ENCODE peak calls at places on chromosomes 5 and 9, in five cellular contexts. One of them, this sample, is unnamed.

GRCh38 chr5:63697811-63698210 is 264.4 kb downstream of the HTR1A start:
- DNase-seq in H1: no peak
- DNase-seq in mesenchymal stem cell: no peak
- DNase-seq in H9: no peak
- DNase-seq in trophoblast cell: no peak
- DNase-seq in this sample: no peak

GRCh38 chr5:181086410-181087229 is 44.3 kb downstream of the OR2V1 start:
- DNase-seq in H1: no peak
- DNase-seq in mesenchymal stem cell: no peak
- DNase-seq in H9: no peak
- DNase-seq in trophoblast cell: no peak
- DNase-seq in this sample: no peak

GRCh38 chr5:10632110-10632903 is 68.4 kb downstream of the ANKRD33B start:
- DNase-seq in H1: no peak
- DNase-seq in mesenchymal stem cell: peak
- DNase-seq in H9: no peak
- DNase-seq in trophoblast cell: peak
- DNase-seq in this sample: no peak

GRCh38 chr5:75322066-75322465 is 15.0 kb upstream of the HMGCR start:
- DNase-seq in H1: no peak
- DNase-seq in mesenchymal stem cell: no peak
- DNase-seq in H9: peak
- DNase-seq in trophoblast cell: no peak
- DNase-seq in this sample: no peak

GRCh38 chr5:17359451-17359965 is 138.5 kb upstream of the TAF11L2 start:
- DNase-seq in H1: no peak
- DNase-seq in mesenchymal stem cell: peak
- DNase-seq in H9: no peak
- DNase-seq in trophoblast cell: peak
- DNase-seq in this sample: no peak

GRCh38 chr5:81288021-81288433 is 13.4 kb upstream of the ZCCHC9 start:
- DNase-seq in H1: no peak
- DNase-seq in mesenchymal stem cell: no peak
- DNase-seq in H9: no peak
- DNase-seq in trophoblast cell: no peak
- DNase-seq in this sample: no peak

GRCh38 chr5:84119252-84119651 is 265.4 kb downstream of the EDIL3 start:
- DNase-seq in H1: no peak
- DNase-seq in mesenchymal stem cell: no peak
- DNase-seq in H9: no peak
- DNase-seq in trophoblast cell: no peak
- DNase-seq in this sample: no peak

GRCh38 chr5:132459983-132460834 is 30.4 kb downstream of the IRF1 start:
- DNase-seq in H1: no peak
- DNase-seq in mesenchymal stem cell: peak
- DNase-seq in H9: no peak
- DNase-seq in trophoblast cell: no peak
- DNase-seq in this sample: no peak

GRCh38 chr5:147507480-147508126 is 2.3 kb downstream of the DPYSL3 start:
- DNase-seq in H1: no peak
- DNase-seq in mesenchymal stem cell: peak
- DNase-seq in H9: no peak
- DNase-seq in trophoblast cell: no peak
- DNase-seq in this sample: no peak

GRCh38 chr9:93132287-93132927 is 1.6 kb downstream of the NINJ1 start:
- DNase-seq in H1: no peak
- DNase-seq in mesenchymal stem cell: peak
- DNase-seq in H9: no peak
- DNase-seq in trophoblast cell: no peak
- DNase-seq in this sample: no peak

GRCh38 chr9:82031538-82032280 is 43.1 kb downstream of the SPATA31D1 start:
- DNase-seq in H1: no peak
- DNase-seq in mesenchymal stem cell: peak
- DNase-seq in H9: no peak
- DNase-seq in trophoblast cell: peak
- DNase-seq in this sample: no peak

GRCh38 chr9:81427870-81428269 is 261.5 kb downstream of the TLE1 start:
- DNase-seq in H1: no peak
- DNase-seq in mesenchymal stem cell: peak
- DNase-seq in H9: no peak
- DNase-seq in trophoblast cell: no peak
- DNase-seq in this sample: no peak

GRCh38 chr5:14143843-14144585 is 872 bp downstream of the TRIO start:
- DNase-seq in H1: peak
- DNase-seq in mesenchymal stem cell: no peak
- DNase-seq in H9: peak
- DNase-seq in trophoblast cell: no peak
- DNase-seq in this sample: no peak

GRCh38 chr5:58056546-58056945 is 403.3 kb downstream of the PLK2 start:
- DNase-seq in H1: no peak
- DNase-seq in mesenchymal stem cell: no peak
- DNase-seq in H9: no peak
- DNase-seq in trophoblast cell: no peak
- DNase-seq in this sample: no peak
- H2BK12ac ChIP-seq in H1: no peak
- H2BK12ac ChIP-seq in mesenchymal stem cell: no peak
- H2BK12ac ChIP-seq in H9: no peak
- H2BK12ac ChIP-seq in trophoblast cell: no peak
- H2BK12ac ChIP-seq in this sample: no peak

DNA sequence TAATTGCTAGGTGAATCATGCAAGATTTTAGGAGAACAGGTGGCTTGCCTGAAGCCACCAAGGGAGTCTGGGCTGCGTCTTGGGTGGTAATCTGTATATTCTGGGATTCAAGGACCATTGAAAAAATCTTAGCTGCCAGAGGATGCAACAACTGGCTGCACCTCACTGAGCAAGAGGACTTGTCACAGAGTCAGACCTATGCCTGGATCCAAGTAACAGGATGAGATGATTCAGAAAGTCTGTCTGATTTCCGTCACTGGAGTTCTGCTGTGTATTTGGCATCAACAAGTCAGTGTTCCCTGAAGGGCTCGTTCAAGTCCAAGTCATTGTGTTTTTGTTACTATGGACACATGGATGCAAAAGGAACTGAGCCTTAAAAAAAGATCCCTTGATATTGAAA is 37.8 kb upstream of the CARTPT start:
- DNase-seq in H1: no peak
- DNase-seq in mesenchymal stem cell: no peak
- DNase-seq in H9: no peak
- DNase-seq in trophoblast cell: no peak
- DNase-seq in this sample: no peak
- H2BK120ac ChIP-seq in H1: no peak
- H2BK120ac ChIP-seq in mesenchymal stem cell: no peak
- H2BK120ac ChIP-seq in H9: no peak
- H2BK120ac ChIP-seq in trophoblast cell: no peak
- H2BK120ac ChIP-seq in this sample: no peak

GRCh38 chr5:127886141-127886540 is 182.9 kb downstream of the CCDC192 start:
- DNase-seq in H1: no peak
- DNase-seq in mesenchymal stem cell: no peak
- DNase-seq in H9: no peak
- DNase-seq in trophoblast cell: no peak
- DNase-seq in this sample: no peak
- H2BK12ac ChIP-seq in H1: no peak
- H2BK12ac ChIP-seq in mesenchymal stem cell: no peak
- H2BK12ac ChIP-seq in H9: no peak
- H2BK12ac ChIP-seq in trophoblast cell: no peak
- H2BK12ac ChIP-seq in this sample: no peak

GRCh38 chr9:126965541-126966428 is 51.2 kb downstream of the RALGPS1 start:
- DNase-seq in H1: peak
- DNase-seq in mesenchymal stem cell: peak
- DNase-seq in H9: peak
- DNase-seq in trophoblast cell: peak
- DNase-seq in this sample: peak
- H2BK120ac ChIP-seq in H1: peak
- H2BK120ac ChIP-seq in mesenchymal stem cell: no peak
- H2BK120ac ChIP-seq in H9: no peak
- H2BK120ac ChIP-seq in trophoblast cell: no peak
- H2BK120ac ChIP-seq in this sample: no peak

GRCh38 chr5:139731281-139731680 is 64.3 kb upstream of the PSD2 start:
- DNase-seq in H1: no peak
- DNase-seq in mesenchymal stem cell: no peak
- DNase-seq in H9: no peak
- DNase-seq in trophoblast cell: no peak
- DNase-seq in this sample: no peak

GRCh38 chr5:139733698-139734491 is 61.7 kb upstream of the PSD2 start:
- DNase-seq in H1: peak
- DNase-seq in mesenchymal stem cell: no peak
- DNase-seq in H9: no peak
- DNase-seq in trophoblast cell: no peak
- DNase-seq in this sample: no peak

GRCh38 chr5:139734517-139734916 is 61.1 kb upstream of the PSD2 start:
- DNase-seq in H1: no peak
- DNase-seq in mesenchymal stem cell: no peak
- DNase-seq in H9: no peak
- DNase-seq in trophoblast cell: no peak
- DNase-seq in this sample: no peak

GRCh38 chr5:139733289-139733688 is 62.3 kb upstream of the PSD2 start:
- DNase-seq in H1: no peak
- DNase-seq in mesenchymal stem cell: no peak
- DNase-seq in H9: no peak
- DNase-seq in trophoblast cell: no peak
- DNase-seq in this sample: no peak

DNA sequence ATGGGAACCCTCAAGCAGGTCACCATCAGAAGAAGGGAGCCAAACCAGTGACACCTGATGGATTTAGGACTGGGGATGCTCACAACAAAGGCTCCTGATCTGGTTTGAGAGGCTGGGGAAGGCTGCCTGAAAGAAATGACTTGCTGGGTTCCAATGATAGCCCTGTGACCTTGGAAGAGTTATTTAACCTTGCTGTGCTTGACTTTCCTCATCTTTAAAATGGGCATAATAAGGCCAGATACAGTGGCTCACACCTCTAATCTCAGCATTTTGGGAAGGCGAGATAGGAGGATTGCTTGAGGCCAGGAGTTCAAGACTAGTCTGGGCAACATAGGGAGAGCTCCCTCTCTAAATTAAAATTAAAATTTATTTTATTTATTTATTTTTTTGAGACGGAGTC is 63.6 kb upstream of the PSD2 start:
- DNase-seq in H1: no peak
- DNase-seq in mesenchymal stem cell: no peak
- DNase-seq in H9: no peak
- DNase-seq in trophoblast cell: no peak
- DNase-seq in this sample: no peak
- H2BK12ac ChIP-seq in H1: no peak
- H2BK12ac ChIP-seq in mesenchymal stem cell: no peak
- H2BK12ac ChIP-seq in H9: no peak
- H2BK12ac ChIP-seq in trophoblast cell: no peak
- H2BK12ac ChIP-seq in this sample: no peak

GRCh38 chr5:175343292-175343691 is 100.7 kb downstream of the DRD1 start:
- DNase-seq in H1: no peak
- DNase-seq in mesenchymal stem cell: no peak
- DNase-seq in H9: no peak
- DNase-seq in trophoblast cell: no peak
- DNase-seq in this sample: no peak

GRCh38 chr5:175351126-175351525 is 92.9 kb downstream of the DRD1 start:
- DNase-seq in H1: no peak
- DNase-seq in mesenchymal stem cell: no peak
- DNase-seq in H9: no peak
- DNase-seq in trophoblast cell: no peak
- DNase-seq in this sample: no peak

GRCh38 chr5:175347931-175348330 is 96.1 kb downstream of the DRD1 start:
- DNase-seq in H1: no peak
- DNase-seq in mesenchymal stem cell: no peak
- DNase-seq in H9: no peak
- DNase-seq in trophoblast cell: no peak
- DNase-seq in this sample: no peak

GRCh38 chr5:175344331-175345200 is 99.4 kb downstream of the DRD1 start:
- DNase-seq in H1: no peak
- DNase-seq in mesenchymal stem cell: no peak
- DNase-seq in H9: no peak
- DNase-seq in trophoblast cell: peak
- DNase-seq in this sample: no peak

DNA sequence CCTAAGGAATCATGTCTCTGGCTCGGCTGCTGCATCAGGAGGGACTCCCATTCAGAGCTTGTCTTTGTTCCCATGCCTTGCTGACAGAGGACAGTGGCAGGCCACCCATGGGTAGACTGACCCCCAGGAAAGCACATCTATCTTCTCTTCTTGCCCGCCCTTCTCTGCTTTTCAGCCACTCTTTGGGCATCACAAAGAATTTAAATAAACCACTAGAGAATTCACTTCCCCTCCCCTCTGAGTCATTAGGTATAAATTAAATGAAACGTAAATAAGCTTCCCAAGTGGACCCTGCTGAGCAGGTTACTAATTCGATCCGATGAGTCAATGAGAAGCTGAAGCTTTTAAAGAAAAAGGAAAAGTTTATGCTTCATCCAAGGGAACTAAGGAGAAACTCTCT is 97.0 kb downstream of the DRD1 start:
- DNase-seq in H1: no peak
- DNase-seq in mesenchymal stem cell: no peak
- DNase-seq in H9: no peak
- DNase-seq in trophoblast cell: no peak
- DNase-seq in this sample: no peak
- H2BK120ac ChIP-seq in H1: no peak
- H2BK120ac ChIP-seq in mesenchymal stem cell: no peak
- H2BK120ac ChIP-seq in H9: no peak
- H2BK120ac ChIP-seq in trophoblast cell: no peak
- H2BK120ac ChIP-seq in this sample: no peak

This sample was measured in neuronal stem cell.